ENCODE peak calls at places on chromosomes 2 and 18, in six cellular contexts. U is fibroblast of pulmonary artery, Y is ACHN, G is HT-29, O is thyroid gland, V is A549. Z is an unnamed sample.

GRCh38 chr2:173457366-173457765 is 102.7 kb downstream of the CDCA7 start:
- DNase-seq in U (no peak), Y (no peak), G (no peak), O (no peak), V (no peak), Z (no peak)

GRCh38 chr2:219650426-219651248 is 23.2 kb downstream of the SLC4A3 start:
- DNase-seq in U (no peak), Y (no peak), G (no peak), O (no peak), V (no peak), Z (no peak)

GRCh38 chr18:58590231-58590630 is 38.7 kb downstream of the ALPK2 start:
- DNase-seq in U (peak; percentile 91), Y (peak; percentile 88), G (no peak), O (peak; percentile 63), V (no peak), Z (peak; percentile 66)

GRCh38 chr2:40758778-40759177 is 306.9 kb upstream of the SLC8A1 start:
- DNase-seq in U (no peak), Y (no peak), G (no peak), O (no peak), V (no peak), Z (no peak)

GRCh38 chr2:24513266-24513665 is 22.2 kb downstream of the NCOA1 start:
- DNase-seq in U (peak; percentile 51), Y (no peak), G (no peak), O (no peak), V (no peak), Z (no peak)

GRCh38 chr2:219987830-219988229 is 360.4 kb downstream of the SLC4A3 start:
- DNase-seq in U (peak; percentile 63), Y (peak; percentile 46), G (no peak), O (no peak), V (peak; percentile 4), Z (peak; percentile 24)

GRCh38 chr2:111898703-111899514 is 502 bp downstream of the MERTK start:
- DNase-seq in U (peak; percentile 11), Y (no peak), G (no peak), O (peak; percentile 51), V (no peak), Z (peak; percentile 64)

GRCh38 chr2:36965196-36965595 is 1.1 kb downstream of the STRN start:
- DNase-seq in U (peak; percentile 13), Y (no peak), G (no peak), O (no peak), V (no peak), Z (no peak)

GRCh38 chr2:44680983-44681481 is 260.5 kb upstream of the SIX3 start:
- DNase-seq in U (no peak), Y (no peak), G (no peak), O (no peak), V (no peak), Z (no peak)

GRCh38 chr2:191968151-191968550 is 121.3 kb upstream of the CAVIN2 start:
- DNase-seq in U (no peak), Y (no peak), G (no peak), O (no peak), V (no peak), Z (no peak)

GRCh38 chr2:120625865-120626560 is 109.7 kb upstream of the GLI2 start:
- DNase-seq in U (no peak), Y (no peak), G (peak; percentile 6), O (peak; percentile 99), V (no peak), Z (no peak)

GRCh38 chr2:41718703-41719102 is 329.1 kb upstream of the PKDCC start:
- DNase-seq in U (no peak), Y (no peak), G (no peak), O (no peak), V (no peak), Z (no peak)

GRCh38 chr2:20381457-20381856 is 30.8 kb upstream of the PUM2 start:
- DNase-seq in U (peak; percentile 69), Y (no peak), G (no peak), O (peak; percentile 48), V (no peak), Z (peak; percentile 42)

GRCh38 chr2:205708231-205708631 is 25.9 kb downstream of the NRP2 start:
- DNase-seq in U (peak; percentile 75), Y (no peak), G (no peak), O (peak; percentile 81), V (no peak), Z (no peak)

GRCh38 chr2:54628957-54629356 is 94.5 kb upstream of the EML6 start:
- DNase-seq in U (no peak), Y (no peak), G (no peak), O (no peak), V (no peak), Z (no peak)

GRCh38 chr2:156537147-156537546 is 101.0 kb downstream of the GPD2 start:
- DNase-seq in U (peak; percentile 32), Y (no peak), G (no peak), O (no peak), V (no peak), Z (no peak)

GRCh38 chr18:26536032-26536431 is 12.3 kb downstream of the KCTD1 start:
- DNase-seq in U (peak; percentile 8), Y (peak; percentile 27), G (no peak), O (no peak), V (no peak), Z (no peak)

GRCh38 chr2:196696423-196697073 is 57.0 kb downstream of the CCDC150 start:
- DNase-seq in U (peak; percentile 60), Y (no peak), G (peak; percentile 77), O (no peak), V (peak; percentile 39), Z (peak; percentile 27)

GRCh38 chr2:23836505-23836904 is 90.4 kb downstream of the ATAD2B start:
- DNase-seq in U (no peak), Y (no peak), G (no peak), O (no peak), V (no peak), Z (no peak)

GRCh38 chr2:171102802-171103201 is 57.9 kb downstream of the TLK1 start:
- DNase-seq in U (no peak), Y (no peak), G (no peak), O (no peak), V (no peak), Z (no peak)

GRCh38 chr2:29130295-29130694 is 15.1 kb downstream of the CLIP4 start:
- DNase-seq in U (peak; percentile 91), Y (peak; percentile 86), G (peak; percentile 79), O (peak; percentile 85), V (peak; percentile 41), Z (peak; percentile 14)

GRCh38 chr2:88843651-88844050 is 152.2 kb downstream of the RPIA start:
- DNase-seq in U (no peak), Y (no peak), G (no peak), O (no peak), V (no peak), Z (no peak)

GRCh38 chr2:30239308-30240161 is 8.2 kb downstream of the LBH start:
- DNase-seq in U (peak; percentile 91), Y (peak; percentile 69), G (peak; percentile 78), O (peak; percentile 58), V (peak; percentile 89), Z (peak; percentile 79)

GRCh38 chr18:30682667-30683066 is 359.9 kb downstream of the DSC3 start:
- DNase-seq in U (peak; percentile 3), Y (no peak), G (no peak), O (no peak), V (no peak), Z (no peak)

GRCh38 chr2:134973241-134974146 is 54.9 kb downstream of the CCNT2 start:
- DNase-seq in U (no peak), Y (no peak), G (no peak), O (no peak), V (no peak), Z (no peak)

GRCh38 chr18:32899819-32900218 is 127.0 kb upstream of the KLHL14 start:
- DNase-seq in U (peak; percentile 13), Y (peak; percentile 25), G (peak; percentile 6), O (no peak), V (no peak), Z (no peak)